ENCODE peak calls at places on chromosome 12, in ten cellular contexts. X is spleen; Z is stimulated activated CD8-positive, alpha-beta memory T cell treated with anti-CD3 and anti-CD28 coated beads, Interleukin-15, amount 100 ng/mL, for 1 hour; U is smooth muscle cell of the brain vasculature; L is GM12864; V is GM03348; Q is CD8-positive, alpha-beta memory T cell; N is stimulated activated CD4-positive, alpha-beta T cell treated with anti-CD3 and anti-CD28 coated beads, Interleukin-12 subunit alpha, Interleukin-12 subunit beta, amount 100 ng/mL, for 4 hours; F is HCT116; T is A549. D is an unnamed sample.

GRCh38 chr12:114013601-114014345 is 47.6 kb upstream of the RBM19 start:
- DNase-seq in X (no peak), Z (no peak), U (no peak), L (no peak), V (peak; percentile 45), Q (no peak), N (no peak), F (peak; percentile 31), T (no peak), D (no peak)

GRCh38 chr12:26528943-26529342 is 304.1 kb downstream of the ITPR2 start:
- DNase-seq in X (no peak), Z (no peak), U (no peak), L (no peak), V (no peak), Q (no peak), N (no peak), F (no peak), T (no peak), D (no peak)

GRCh38 chr12:114479831-114480230 is 73.9 kb upstream of the TBX5 start:
- DNase-seq in X (no peak), Z (no peak), U (no peak), L (no peak), V (peak; percentile 35), Q (no peak), N (no peak), F (no peak), T (no peak), D (no peak)

GRCh38 chr12:51295651-51296050 is 25.4 kb upstream of the SMAGP start:
- DNase-seq in X (no peak), Z (no peak), U (no peak), L (no peak), V (no peak), Q (no peak), N (no peak), F (no peak), T (no peak), D (no peak)

GRCh38 chr12:130463818-130464663 is 126.4 kb downstream of the PIWIL1 start:
- DNase-seq in X (no peak), Z (no peak), U (no peak), L (no peak), V (no peak), Q (no peak), N (no peak), F (no peak), T (no peak), D (no peak)

GRCh38 chr12:112340983-112341840 is 41.0 kb downstream of the HECTD4 start:
- DNase-seq in X (no peak), Z (no peak), U (no peak), L (no peak), V (no peak), Q (no peak), N (no peak), F (no peak), T (no peak), D (no peak)

GRCh38 chr12:52197371-52198231 is 5.8 kb upstream of the KRT80 start:
- DNase-seq in X (no peak), Z (no peak), U (no peak), L (no peak), V (no peak), Q (no peak), N (no peak), F (no peak), T (no peak), D (no peak)

GRCh38 chr12:13197526-13198141 is 1.1 kb downstream of the EMP1 start:
- DNase-seq in X (no peak), Z (no peak), U (no peak), L (no peak), V (peak; percentile 56), Q (no peak), N (no peak), F (no peak), T (no peak), D (no peak)

GRCh38 chr12:51217133-51217967 is 512 bp downstream of the POU6F1 start:
- DNase-seq in X (peak; percentile 90), Z (no peak), U (no peak), L (peak; percentile 5), V (peak; percentile 87), Q (peak; percentile 45), N (peak; percentile 47), F (no peak), T (peak; percentile 79), D (peak; percentile 36)

GRCh38 chr12:132632521-132633228 is 14.1 kb downstream of the P2RX2 start:
- DNase-seq in X (peak; percentile 5), Z (no peak), U (no peak), L (no peak), V (no peak), Q (no peak), N (no peak), F (no peak), T (no peak), D (no peak)

GRCh38 chr12:8668441-8668840 is 5.8 kb upstream of the MFAP5 start:
- DNase-seq in X (no peak), Z (no peak), U (no peak), L (no peak), V (no peak), Q (no peak), N (no peak), F (no peak), T (no peak), D (no peak)

GRCh38 chr12:40137252-40137651 is 31.4 kb upstream of the SLC2A13 start:
- DNase-seq in X (no peak), Z (no peak), U (no peak), L (no peak), V (no peak), Q (peak; percentile 23), N (no peak), F (no peak), T (no peak), D (no peak)

GRCh38 chr12:110372056-110372425 is 31.5 kb downstream of the ANAPC7 start:
- DNase-seq in X (no peak), Z (no peak), U (no peak), L (no peak), V (no peak), Q (no peak), N (no peak), F (no peak), T (no peak), D (no peak)

GRCh38 chr12:93844385-93844784 is 167.2 kb downstream of the CRADD start:
- DNase-seq in X (no peak), Z (no peak), U (no peak), L (no peak), V (no peak), Q (no peak), N (no peak), F (no peak), T (no peak), D (no peak)

GRCh38 chr12:109462868-109463692 is 14.0 kb downstream of the KCTD10 start:
- DNase-seq in X (peak; percentile 70), Z (no peak), U (peak; percentile 94), L (no peak), V (peak; percentile 88), Q (no peak), N (no peak), F (peak; percentile 62), T (no peak), D (no peak)

GRCh38 chr12:9669534-9669933 is at the start of gene CLEC2D:
- DNase-seq in X (no peak), Z (no peak), U (no peak), L (peak; percentile 94), V (no peak), Q (peak; percentile 66), N (no peak), F (no peak), T (no peak), D (peak; percentile 40)

GRCh38 chr12:459430-460258 is at the start of gene B4GALNT3:
- DNase-seq in X (peak; percentile 78), Z (no peak), U (no peak), L (no peak), V (peak; percentile 76), Q (peak; percentile 37), N (peak; percentile 45), F (peak; percentile 54), T (peak; percentile 56), D (peak; percentile 34)

GRCh38 chr12:64175254-64175945 is 46.7 kb downstream of the KICS2 start:
- DNase-seq in X (no peak), Z (no peak), U (no peak), L (no peak), V (peak; percentile 63), Q (no peak), N (no peak), F (no peak), T (no peak), D (no peak)

GRCh38 chr12:57765698-57766463 is 997 bp downstream of the CYP27B1 start:
- DNase-seq in X (no peak), Z (no peak), U (no peak), L (no peak), V (no peak), Q (no peak), N (no peak), F (no peak), T (no peak), D (no peak)

GRCh38 chr12:103960567-103961227 is 5.0 kb upstream of the TDG start:
- DNase-seq in X (no peak), Z (no peak), U (no peak), L (no peak), V (no peak), Q (no peak), N (no peak), F (no peak), T (no peak), D (no peak)

GRCh38 chr12:32603858-32604257 is 75.2 kb upstream of the DNM1L start:
- DNase-seq in X (no peak), Z (no peak), U (no peak), L (peak; percentile 29), V (peak; percentile 63), Q (no peak), N (no peak), F (no peak), T (no peak), D (no peak)

GRCh38 chr12:3496964-3497363 is 6.0 kb downstream of the PRMT8 start:
- DNase-seq in X (no peak), Z (no peak), U (no peak), L (no peak), V (no peak), Q (no peak), N (no peak), F (peak; percentile 16), T (no peak), D (no peak)

GRCh38 chr12:113222730-113223531 is 1.7 kb downstream of the TPCN1 start:
- DNase-seq in X (peak; percentile 78), Z (no peak), U (peak; percentile 96), L (no peak), V (peak; percentile 67), Q (peak; percentile 9), N (no peak), F (no peak), T (peak; percentile 74), D (no peak)

GRCh38 chr12:102172436-102172835 is 25.2 kb downstream of the PMCH start:
- DNase-seq in X (no peak), Z (no peak), U (peak; percentile 17), L (no peak), V (peak; percentile 35), Q (no peak), N (no peak), F (no peak), T (no peak), D (no peak)

GRCh38 chr12:80553316-80553715 is 109.3 kb downstream of the PTPRQ start:
- DNase-seq in X (no peak), Z (no peak), U (peak; percentile 36), L (no peak), V (peak; percentile 62), Q (no peak), N (no peak), F (peak; percentile 61), T (peak; percentile 9), D (no peak)

GRCh38 chr12:115407723-115408122 is 723.7 kb upstream of the TBX3 start:
- DNase-seq in X (no peak), Z (no peak), U (no peak), L (no peak), V (no peak), Q (no peak), N (no peak), F (no peak), T (no peak), D (no peak)

GRCh38 chr12:29220632-29221336 is 71.7 kb downstream of the FAR2 start:
- DNase-seq in X (no peak), Z (no peak), U (no peak), L (no peak), V (no peak), Q (no peak), N (no peak), F (peak; percentile 68), T (no peak), D (no peak)

D was measured in effector memory CD8-positive, alpha-beta T cell.